ENCODE peak calls at places on chromosomes 5 and 9, in six cellular contexts. I is fibroblast of the aortic adventitia, C is GM20000, V is T-helper 1 cell, B is T-helper 17 cell, A is cerebellum. J is an unnamed sample.

GRCh38 chr5:149834246-149834855 is 104.2 kb downstream of the PPARGC1B start:
- DNase-seq in I (peak), C (peak), V (peak), B (no peak), A (peak), J (peak)

GRCh38 chr5:141680751-141681201 is 1.3 kb downstream of the ARAP3 start:
- DNase-seq in C (no peak), B (no peak), V (no peak), A (no peak), I (peak), J (peak)

GRCh38 chr5:97115932-97116331 is 26.5 kb downstream of the LIX1 start:
- DNase-seq in C (no peak), I (no peak), A (no peak), B (no peak), V (no peak), J (no peak)

GRCh38 chr9:20478780-20479179 is 143.5 kb downstream of the MLLT3 start:
- DNase-seq in C (no peak), I (no peak), V (no peak), A (no peak), B (no peak), J (no peak)

GRCh38 chr5:39835371-39835770 is 410.6 kb upstream of the DAB2 start:
- DNase-seq in C (no peak), I (no peak), A (no peak), V (no peak), B (no peak), J (no peak)

GRCh38 chr9:137195525-137196220 is 4.9 kb downstream of the TPRN start:
- DNase-seq in I (no peak), A (no peak), B (no peak), C (no peak), V (no peak), J (no peak)

GRCh38 chr9:86557063-86557766 is 203.0 kb upstream of the TUT7 start:
- DNase-seq in C (no peak), A (no peak), V (no peak), I (peak), B (no peak), J (peak)

GRCh38 chr9:135990468-135991429 is 29.6 kb upstream of the UBAC1 start:
- DNase-seq in B (peak), A (peak), C (peak), I (peak), V (peak), J (peak)

GRCh38 chr9:18474778-18475177 is 825 bp downstream of the ADAMTSL1 start:
- DNase-seq in C (no peak), B (no peak), A (no peak), V (no peak), I (peak), J (peak)

GRCh38 chr5:120457839-120458507 is 6.1 kb upstream of the PRR16 start:
- DNase-seq in C (peak), A (peak), I (peak), V (no peak), B (no peak), J (peak)

GRCh38 chr5:10982616-10983015 is 221.6 kb upstream of the DAP start:
- DNase-seq in A (no peak), V (no peak), C (no peak), B (no peak), I (no peak), J (no peak)

GRCh38 chr5:138470322-138471285 is 5.3 kb downstream of the EGR1 start:
- DNase-seq in V (no peak), C (no peak), A (no peak), I (peak), B (no peak), J (no peak)

GRCh38 chr9:3332802-3333201 is 193.0 kb downstream of the RFX3 start:
- DNase-seq in I (no peak), A (no peak), V (no peak), B (no peak), C (no peak), J (no peak)

GRCh38 chr5:9928266-9928750 is 298.2 kb upstream of the TAS2R1 start:
- DNase-seq in C (no peak), V (no peak), A (no peak), B (no peak), I (no peak), J (no peak)

GRCh38 chr9:15160673-15161072 is 146.3 kb downstream of the TTC39B start:
- DNase-seq in V (no peak), C (no peak), B (no peak), A (no peak), I (no peak), J (peak)

GRCh38 chr5:13480834-13481233 is 463.7 kb downstream of the DNAH5 start:
- DNase-seq in C (no peak), I (no peak), B (no peak), V (no peak), A (no peak), J (no peak)

GRCh38 chr5:149849280-149849985 is 95.2 kb downstream of the PDE6A start:
- DNase-seq in I (no peak), C (no peak), V (no peak), B (no peak), A (no peak), J (no peak)

J was measured in ELR.